ENCODE peak calls at places on chromosome 6, in four cellular contexts. P is Panc1, L is HL-60, T is HFF-Myc. S is an unnamed sample.

GRCh38 chr6:42740725-42741124 is 5.2 kb downstream of the TBCC start:
- DNase-seq in T (no peak), L (no peak), P (no peak), S (no peak)

GRCh38 chr6:28267695-28268059 is 734 bp downstream of the ZSCAN26 start:
- DNase-seq in P (no peak), L (no peak), T (no peak), S (no peak)

GRCh38 chr6:156807028-156807427 is 29.9 kb downstream of the ARID1B start:
- DNase-seq in T (no peak), L (peak), P (no peak), S (no peak)

GRCh38 chr6:39218868-39219567 is 10.3 kb downstream of the KCNK5 start:
- DNase-seq in L (no peak), P (no peak), T (no peak), S (peak)

GRCh38 chr6:169700296-169700695 is 1.5 kb downstream of the WDR27 start:
- DNase-seq in P (no peak), T (no peak), L (peak), S (no peak)

GRCh38 chr6:408599-409102 is 17.1 kb downstream of the IRF4 start:
- DNase-seq in T (no peak), P (no peak), L (no peak), S (no peak)

GRCh38 chr6:44247338-44248302 is 719 bp downstream of the HSP90AB1 start:
- DNase-seq in P (no peak), T (no peak), L (peak), S (peak)

GRCh38 chr6:1611322-1611571 is 1.5 kb downstream of the FOXC1 start:
- DNase-seq in L (no peak), P (no peak), T (no peak), S (peak)

GRCh38 chr6:129801909-129802308 is 59.2 kb downstream of the TMEM244 start:
- DNase-seq in T (no peak), P (no peak), L (no peak), S (no peak)

GRCh38 chr6:40276176-40276575 is 311.0 kb downstream of the LRFN2 start:
- DNase-seq in L (no peak), P (no peak), T (no peak), S (no peak)

GRCh38 chr6:136424450-136424849 is 125.8 kb downstream of the MAP7 start:
- DNase-seq in L (no peak), T (no peak), P (no peak), S (no peak)

GRCh38 chr6:41539204-41539603 is 7.0 kb upstream of the FOXP4 start:
- DNase-seq in L (no peak), T (no peak), P (no peak), S (no peak)

GRCh38 chr6:163630991-163631390 is 216.5 kb downstream of the QKI start:
- DNase-seq in T (no peak), L (no peak), P (no peak), S (no peak)

GRCh38 chr6:134787261-134787871 is 162.5 kb downstream of the ALDH8A1 start:
- DNase-seq in L (no peak), P (peak), T (no peak), S (no peak)

GRCh38 chr6:159654483-159655098 is 38.5 kb downstream of the SOD2 start:
- DNase-seq in L (no peak), P (peak), T (peak), S (peak)

GRCh38 chr6:170489836-170490235 is 63.3 kb downstream of the PSMB1 start:
- DNase-seq in L (no peak), T (no peak), P (no peak), S (no peak)

GRCh38 chr6:113671440-113671839 is 185.7 kb upstream of the MARCKS start:
- DNase-seq in L (no peak), P (no peak), T (no peak), S (no peak)

GRCh38 chr6:12886961-12887775 is 170.6 kb downstream of the PHACTR1 start:
- DNase-seq in P (no peak), L (no peak), T (no peak), S (no peak)

GRCh38 chr6:17957488-17957887 is 29.9 kb downstream of the KIF13A start:
- DNase-seq in L (no peak), T (no peak), P (no peak), S (no peak)

GRCh38 chr6:150492507-150492906 is 107.2 kb upstream of the PLEKHG1 start:
- DNase-seq in P (no peak), T (peak), L (no peak), S (no peak)

GRCh38 chr6:129009856-129010255 is 126.9 kb downstream of the LAMA2 start:
- DNase-seq in L (no peak), P (no peak), T (no peak), S (no peak)

GRCh38 chr6:116087437-116088027 is 13.1 kb upstream of the NT5DC1 start:
- DNase-seq in P (no peak), T (peak), L (no peak), S (peak)
- TF ChIP-seq CTCF in P (peak), T (peak), L (no peak), S (no peak)

DNA sequence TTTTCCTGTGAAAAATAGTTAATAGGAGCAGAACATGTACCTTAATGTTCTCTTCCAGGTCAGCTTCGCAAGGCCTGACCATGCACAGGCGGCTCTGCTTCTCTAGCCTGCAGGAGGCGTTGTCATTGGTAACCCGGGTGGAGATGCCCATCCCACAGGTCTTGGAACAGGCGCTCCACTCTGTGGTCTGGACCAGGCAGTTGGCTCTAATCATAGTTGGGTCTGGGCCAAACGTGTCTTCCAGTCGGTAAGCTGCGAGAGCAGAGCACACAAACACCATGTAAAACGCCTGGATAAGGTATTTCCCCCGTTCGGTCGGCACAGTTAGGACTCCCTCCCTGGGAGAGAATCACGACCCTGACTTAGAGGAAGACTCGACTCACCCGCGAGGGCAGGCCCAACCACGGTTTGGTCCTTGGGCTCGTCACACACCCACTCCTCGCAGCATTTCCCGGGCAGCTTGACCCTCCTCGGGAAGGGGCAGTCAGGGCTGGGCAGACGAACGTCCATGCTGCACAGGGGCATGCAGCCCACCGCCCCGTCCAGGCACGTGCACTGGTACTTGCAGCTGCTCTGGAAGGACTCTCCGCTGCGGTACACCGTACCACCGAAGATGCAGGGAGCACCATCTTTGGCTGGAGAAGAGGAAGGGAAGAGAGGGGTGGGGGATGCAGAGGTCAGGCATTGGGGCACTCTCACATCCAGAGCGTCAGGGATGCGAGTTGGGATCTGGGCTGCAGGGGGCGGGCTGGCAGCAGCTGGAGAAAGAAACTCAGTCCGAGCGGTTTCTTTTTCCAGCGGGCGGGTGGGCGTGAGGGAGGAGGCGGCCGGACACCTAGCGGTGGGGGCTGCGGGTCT is 1.0 kb downstream of the CCN2 start:
- DNase-seq in L (no peak), P (peak), T (peak), S (peak)
- TF ChIP-seq CTCF in L (no peak), P (peak), T (peak), S (no peak)

GRCh38 chr6:15148356-15149058 is 97.4 kb upstream of the JARID2 start:
- DNase-seq in P (no peak), L (no peak), T (peak), S (no peak)
- TF ChIP-seq CTCF in P (no peak), L (no peak), T (no peak), S (no peak)

GRCh38 chr6:3456395-3456767 is 469 bp downstream of the SLC22A23 start:
- DNase-seq in P (no peak), L (no peak), T (no peak), S (no peak)

GRCh38 chr6:3455121-3455489 is 1.7 kb downstream of the SLC22A23 start:
- DNase-seq in P (no peak), T (no peak), L (no peak), S (peak)

GRCh38 chr6:3456794-3457709 is at the start of gene SLC22A23:
- DNase-seq in L (peak), P (no peak), T (no peak), S (peak)

GRCh38 chr6:3454206-3455016 is 2.4 kb downstream of the SLC22A23 start:
- DNase-seq in T (no peak), L (no peak), P (no peak), S (no peak)

DNA sequence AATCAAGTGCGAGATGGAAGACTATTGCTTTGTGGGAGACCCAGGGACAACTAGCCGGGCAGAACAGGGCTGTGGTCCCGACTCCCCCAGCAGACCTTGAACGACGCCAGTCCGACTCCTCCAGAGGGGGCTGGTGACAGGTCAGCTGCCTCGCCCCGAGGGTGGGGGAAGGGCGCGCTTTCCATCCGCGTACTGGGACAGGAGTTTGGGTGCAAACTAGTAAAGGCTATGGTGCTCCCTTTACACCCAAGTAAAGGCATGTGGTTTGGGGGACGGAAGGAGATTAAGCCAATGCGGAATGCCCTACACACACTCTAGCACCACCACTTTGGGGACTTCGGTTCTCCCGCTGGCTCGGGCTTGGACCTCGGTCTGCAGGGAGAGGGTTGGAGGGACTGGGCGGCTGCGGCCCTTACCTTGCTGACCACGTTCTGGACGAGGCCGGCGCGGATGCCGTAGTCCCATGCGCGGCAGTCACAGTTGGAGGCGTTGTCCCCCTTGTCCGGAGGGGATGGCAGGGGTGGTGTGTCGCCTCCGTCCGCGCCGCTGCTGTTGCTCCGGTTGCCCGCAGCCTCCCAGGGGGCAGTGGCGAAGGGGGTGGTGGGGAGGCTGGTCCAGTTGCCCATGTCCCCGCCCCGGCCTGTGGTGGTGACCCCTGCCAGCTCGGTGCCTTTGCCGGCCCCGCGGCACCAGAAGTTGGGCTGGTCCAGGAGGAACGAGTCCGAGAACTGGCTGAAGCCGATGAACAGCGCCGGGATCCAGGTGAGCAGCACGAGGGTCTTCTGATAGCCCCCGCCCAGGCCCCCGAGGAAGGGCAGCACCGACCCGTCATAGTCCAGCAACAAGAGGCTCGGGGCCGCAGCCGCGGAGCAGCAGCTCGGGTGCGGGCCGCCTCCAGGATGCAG is 1.1 kb downstream of the SLC22A23 start:
- DNase-seq in P (no peak), L (no peak), T (no peak), S (peak)
- TF ChIP-seq CTCF in P (no peak), L (no peak), T (no peak), S (no peak)

DNA sequence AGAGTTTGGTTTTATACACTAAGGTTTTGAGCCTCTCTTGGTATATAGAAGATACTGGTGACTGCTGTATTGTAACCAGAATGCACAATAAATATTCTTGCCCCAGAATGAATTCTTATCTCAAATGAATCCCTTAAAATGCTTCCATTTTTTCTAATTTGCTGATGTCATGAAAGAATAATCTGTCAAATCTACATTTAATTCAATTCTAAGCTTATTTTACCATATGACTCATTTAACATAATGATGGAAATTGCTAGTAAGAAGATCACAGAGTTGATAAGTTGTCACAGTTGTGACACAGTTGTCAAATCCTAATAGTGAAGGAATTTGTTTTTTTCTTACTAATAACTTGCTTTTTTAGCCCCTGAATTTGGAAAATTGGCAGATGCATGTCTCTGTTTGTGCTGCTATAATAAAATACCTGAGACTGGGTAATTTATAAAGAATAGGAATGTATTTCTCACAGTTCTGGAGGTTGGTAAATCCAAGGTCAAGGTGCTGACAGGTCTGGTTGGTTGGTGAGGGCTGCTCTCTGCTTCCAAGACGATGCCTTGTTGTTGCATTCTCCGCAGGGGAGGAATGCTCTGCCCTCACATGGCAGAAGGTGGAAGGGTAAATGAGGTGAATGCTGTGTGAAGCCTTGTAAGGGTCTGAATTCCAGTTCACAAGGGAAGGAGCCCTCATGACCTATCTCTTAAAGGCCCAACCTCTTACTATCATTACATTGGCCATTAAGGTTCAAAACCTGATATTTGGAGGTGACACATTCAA is 4.7 kb downstream of the ECT2L start:
- DNase-seq in L (no peak), T (no peak), P (no peak), S (no peak)
- TF ChIP-seq CTCF in L (no peak), T (peak), P (peak), S (no peak)

GRCh38 chr6:5746392-5747140 is 260.2 kb downstream of the NRN1 start:
- DNase-seq in L (no peak), P (no peak), T (peak), S (no peak)
- TF ChIP-seq CTCF in L (no peak), P (no peak), T (peak), S (no peak)

DNA sequence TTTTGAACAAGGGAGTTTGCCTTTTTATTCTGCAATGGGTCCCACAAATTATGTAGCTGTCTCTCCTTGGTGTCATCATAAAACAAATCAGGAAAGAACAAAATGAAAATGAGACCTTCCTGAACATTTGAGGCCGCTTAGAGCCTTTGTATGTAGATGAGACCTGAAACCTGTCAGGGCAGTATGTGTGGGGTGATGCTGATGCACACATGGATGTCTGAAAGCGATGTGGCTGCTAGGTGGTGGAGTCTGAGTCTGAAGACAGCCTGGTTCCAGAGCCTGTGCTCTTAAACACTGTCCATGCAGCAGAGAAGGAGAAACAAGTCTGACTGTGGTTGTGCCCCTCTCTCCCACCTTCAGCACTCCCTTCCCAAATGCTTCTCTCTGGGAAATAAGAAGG is 158.1 kb downstream of the PHF3 start:
- DNase-seq in L (no peak), T (no peak), P (no peak), S (no peak)
- TF ChIP-seq CTCF in L (no peak), T (no peak), P (no peak), S (no peak)